ENCODE peak calls at places on chromosomes 4 and X, in nine cellular contexts. H is pancreas, G is progenitor cell of endocrine pancreas, F is epithelial cell of esophagus, V is GM06990, K is lower leg skin, E is A673, R is upper lobe of right lung, N is type B pancreatic cell. T is an unnamed sample.

GRCh38 chrX:40085086-40085551 is 12.6 kb downstream of the BCOR start:
- DNase-seq in R (no peak), E (peak), V (no peak), F (peak), G (no peak), H (no peak), N (no peak), K (no peak), T (no peak)

GRCh38 chr4:87896020-87896621 is 63.4 kb downstream of the MEPE start:
- DNase-seq in R (no peak), N (no peak), H (no peak), V (no peak), K (no peak), E (peak), F (peak), G (no peak), T (no peak)

GRCh38 chr4:118352843-118353373 is at the start of gene PRSS12:
- DNase-seq in F (peak), R (peak), H (peak), V (peak), E (peak), K (peak), N (peak), G (peak), T (peak)

GRCh38 chr4:521636-522330 is 22.8 kb downstream of the PIGG start:
- DNase-seq in R (no peak), N (no peak), G (no peak), K (peak), V (no peak), H (no peak), E (no peak), F (no peak), T (no peak)

GRCh38 chrX:104112326-104112951 is at the start of gene ZCCHC18:
- DNase-seq in R (peak), K (peak), G (peak), N (peak), E (peak), F (peak), H (peak), V (peak), T (peak)

GRCh38 chr4:121822047-121822446 is 1.6 kb downstream of the CCNA2 start:
- DNase-seq in N (no peak), E (no peak), F (no peak), H (no peak), G (no peak), R (no peak), K (no peak), V (no peak), T (no peak)

GRCh38 chr4:2366252-2367192 is 51.9 kb downstream of the ZFYVE28 start:
- DNase-seq in F (no peak), R (peak), K (peak), H (no peak), V (no peak), G (no peak), N (no peak), E (no peak), T (no peak)

GRCh38 chr4:68360570-68360969 is 10.7 kb upstream of the YTHDC1 start:
- DNase-seq in R (no peak), K (no peak), V (no peak), F (no peak), G (no peak), E (no peak), N (no peak), H (no peak), T (no peak)

GRCh38 chrX:150438165-150438564 is 75.0 kb downstream of the MAMLD1 start:
- DNase-seq in V (no peak), E (no peak), R (no peak), N (no peak), H (no peak), F (no peak), K (no peak), G (no peak), T (no peak)

GRCh38 chr4:57110635-57111546 is 706 bp upstream of the IGFBP7 start:
- DNase-seq in N (no peak), V (peak), R (peak), F (peak), H (no peak), E (peak), K (peak), G (no peak), T (no peak)

GRCh38 chrX:48919947-48920712 is 1.3 kb upstream of the PIM2 start:
- DNase-seq in H (no peak), G (no peak), F (no peak), E (no peak), V (no peak), K (no peak), N (no peak), R (no peak), T (no peak)

GRCh38 chrX:132267392-132267791 is 48.1 kb upstream of the RAP2C start:
- DNase-seq in E (no peak), N (no peak), H (no peak), F (no peak), G (no peak), V (no peak), R (no peak), K (no peak), T (no peak)

GRCh38 chr4:25749150-25749794 is 93.6 kb downstream of the SLC34A2 start:
- DNase-seq in R (no peak), G (no peak), F (no peak), N (no peak), V (no peak), E (no peak), K (no peak), H (no peak), T (no peak)

GRCh38 chrX:76428243-76429130 is 977 bp downstream of the MAGEE1 start:
- DNase-seq in F (no peak), K (peak), N (no peak), G (peak), H (peak), R (peak), E (no peak), V (peak), T (peak)

GRCh38 chrX:152480269-152481212 is 29.4 kb upstream of the GABRA3 start:
- DNase-seq in V (no peak), G (no peak), H (no peak), E (no peak), F (no peak), K (no peak), R (no peak), N (no peak), T (no peak)

GRCh38 chr4:5923306-5923830 is 30.5 kb upstream of the CRMP1 start:
- DNase-seq in F (no peak), N (no peak), H (no peak), G (no peak), V (no peak), E (no peak), K (peak), R (no peak), T (no peak)

GRCh38 chr4:98518555-98519267 is 139.7 kb downstream of the TSPAN5 start:
- DNase-seq in E (no peak), F (no peak), K (no peak), R (no peak), H (no peak), V (peak), G (no peak), N (no peak), T (no peak)

DNA sequence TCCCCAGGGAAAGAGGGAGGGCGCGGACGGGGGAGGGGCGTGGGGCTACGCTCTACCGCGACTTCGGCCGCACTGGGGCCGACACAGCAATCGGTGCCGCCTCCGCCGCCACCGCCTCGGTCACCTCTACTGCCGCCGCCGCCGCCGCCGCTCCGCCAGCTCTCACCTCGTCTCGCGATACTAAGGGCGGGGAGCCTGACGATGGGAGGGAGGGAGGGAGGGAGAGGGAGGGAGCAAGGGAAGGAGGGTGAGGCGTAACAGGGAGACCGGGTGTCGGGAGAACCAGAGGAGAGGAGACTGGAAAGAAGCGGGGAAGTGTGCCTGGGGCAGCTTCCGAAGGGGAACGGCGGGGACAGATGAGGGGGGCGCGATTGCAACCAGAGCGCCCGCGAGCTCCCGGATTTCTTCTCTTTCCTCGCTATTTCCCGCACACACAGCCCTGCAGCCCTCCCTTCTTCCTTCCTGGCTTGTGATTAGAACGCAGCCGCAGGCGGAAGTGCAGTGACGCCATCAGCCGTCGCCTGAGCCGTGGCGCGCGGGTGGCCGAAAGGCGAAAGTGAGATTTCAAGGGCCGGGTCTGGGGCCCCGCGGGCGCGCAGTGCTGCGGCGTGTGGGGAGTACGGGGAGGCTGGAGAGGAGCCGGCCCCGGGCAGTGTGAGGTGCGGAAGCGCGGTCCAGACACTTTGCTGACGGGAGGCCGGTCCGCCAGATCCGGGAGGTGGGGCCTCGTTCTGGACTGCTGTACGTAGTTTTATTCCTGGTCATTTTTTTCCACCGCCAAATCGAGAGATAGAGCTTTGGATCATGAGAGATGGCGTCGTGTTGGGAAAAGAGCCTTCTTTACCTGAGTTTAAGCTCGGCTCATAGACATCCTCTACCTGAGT is at the start of gene ANKRD17:
- DNase-seq in E (peak), V (peak), N (peak), G (peak), F (peak), R (peak), K (peak), H (peak), T (peak)
- TF ChIP-seq CTCF in E (no peak), V (no peak), N (peak), G (no peak), F (no peak), R (peak), K (no peak), H (peak), T (peak)

GRCh38 chrX:33330798-33331197 is 119.4 kb upstream of the DMD start:
- DNase-seq in G (no peak), R (no peak), K (no peak), N (no peak), F (no peak), H (no peak), E (no peak), V (no peak), T (no peak)

GRCh38 chrX:33339219-33339618 is 127.9 kb upstream of the DMD start:
- DNase-seq in K (no peak), R (no peak), V (no peak), G (no peak), N (no peak), F (peak), E (no peak), H (no peak), T (no peak)

DNA sequence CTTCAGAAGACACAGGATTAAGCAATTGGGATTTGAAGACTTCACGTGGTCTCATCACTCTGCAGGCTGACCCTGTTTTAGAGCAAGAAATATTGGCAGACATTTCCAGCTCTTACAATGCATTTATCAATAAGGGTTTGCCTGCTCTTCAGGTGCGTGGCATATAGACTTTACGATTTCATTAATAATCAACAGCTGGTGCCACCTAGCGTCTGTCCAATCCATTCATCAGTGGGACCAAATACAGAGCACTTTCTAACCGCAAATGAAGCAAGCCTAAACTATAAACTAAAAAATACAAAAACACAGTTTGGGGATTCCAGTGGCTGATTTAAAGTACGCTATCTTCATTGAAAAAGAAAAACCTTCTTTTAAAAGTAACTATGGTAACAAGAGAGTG is 125.4 kb upstream of the DMD start:
- DNase-seq in K (no peak), F (peak), G (no peak), N (no peak), H (no peak), V (no peak), R (no peak), E (peak), T (no peak)
- TF ChIP-seq CTCF in K (no peak), F (peak), G (peak), N (peak), H (no peak), V (peak), R (peak), E (peak), T (no peak)

DNA sequence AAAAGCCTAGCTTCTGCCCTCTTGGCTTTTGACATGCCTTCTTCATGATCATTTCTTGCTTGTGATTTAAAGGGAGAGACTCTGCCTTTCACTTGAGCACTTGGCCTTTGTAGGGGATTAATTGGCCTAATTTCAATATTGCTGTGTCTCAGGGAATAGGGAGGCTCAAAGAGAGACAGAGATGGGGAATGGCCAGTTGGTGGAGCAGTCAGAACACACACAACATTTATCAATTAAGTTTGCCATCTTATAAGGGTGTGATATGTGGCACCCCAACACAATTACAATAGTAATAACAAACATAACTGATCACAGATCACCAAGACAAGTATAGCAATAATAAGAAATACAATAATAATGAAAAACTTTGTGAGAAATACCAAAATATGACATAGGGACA is 122.5 kb upstream of the VCX start:
- DNase-seq in R (no peak), G (no peak), V (no peak), H (no peak), N (no peak), E (no peak), K (no peak), F (no peak), T (no peak)
- TF ChIP-seq CTCF in R (no peak), G (no peak), V (no peak), H (no peak), N (no peak), E (no peak), K (no peak), F (no peak), T (no peak)

DNA sequence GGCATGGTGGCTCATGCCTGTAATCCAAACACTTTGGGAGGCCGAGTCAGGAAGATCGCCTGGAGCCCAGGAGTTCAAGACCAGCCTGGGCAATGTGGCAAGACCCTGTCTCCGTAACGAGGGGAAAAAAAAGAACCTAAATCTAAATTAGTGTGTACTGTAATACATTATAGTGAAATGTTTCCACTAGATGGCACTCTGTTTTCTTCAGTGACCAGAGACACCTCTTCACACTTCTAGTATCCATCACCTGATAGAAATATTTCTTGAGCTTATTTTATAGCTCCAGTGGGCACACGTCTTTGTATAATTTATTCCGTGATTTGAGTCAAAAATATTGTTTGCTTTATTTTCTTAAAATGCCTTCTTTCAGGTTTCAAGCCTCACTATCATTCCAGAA is 600.9 kb upstream of the DIPK2B start:
- DNase-seq in N (no peak), E (peak), K (no peak), F (peak), G (no peak), H (no peak), V (no peak), R (no peak), T (no peak)
- TF ChIP-seq CTCF in N (peak), E (peak), K (no peak), F (peak), G (peak), H (no peak), V (peak), R (peak), T (no peak)

GRCh38 chr4:71732706-71733105 is 51.2 kb downstream of the GC start:
- DNase-seq in K (no peak), H (no peak), E (peak), F (peak), G (no peak), V (no peak), N (no peak), R (no peak), T (no peak)
- TF ChIP-seq CTCF in K (no peak), H (no peak), E (peak), F (peak), G (peak), V (no peak), N (peak), R (peak), T (peak)

DNA sequence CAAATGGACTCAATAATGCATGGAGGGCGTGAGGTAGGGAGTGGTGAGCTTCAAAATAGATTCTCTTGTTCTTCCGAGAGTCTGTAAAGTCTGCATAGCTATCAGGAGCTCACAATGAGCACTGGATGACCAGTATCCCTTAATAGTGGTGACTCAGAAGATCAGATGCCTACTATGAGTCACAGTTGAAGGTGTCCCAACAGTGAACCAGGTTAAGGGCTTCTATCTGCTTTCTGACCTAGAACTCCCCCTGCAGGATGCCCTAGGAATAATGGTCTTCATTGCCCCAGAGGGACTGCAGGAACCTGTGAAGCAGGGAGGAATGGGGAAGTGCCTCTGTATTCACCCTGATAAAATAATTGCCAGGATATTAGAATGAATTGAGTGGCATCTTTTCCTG is 22.1 kb downstream of the DGKK start:
- DNase-seq in K (no peak), F (peak), V (no peak), E (no peak), G (no peak), R (no peak), H (no peak), N (no peak), T (no peak)
- TF ChIP-seq CTCF in K (no peak), F (peak), V (peak), E (peak), G (no peak), R (no peak), H (no peak), N (no peak), T (no peak)

DNA sequence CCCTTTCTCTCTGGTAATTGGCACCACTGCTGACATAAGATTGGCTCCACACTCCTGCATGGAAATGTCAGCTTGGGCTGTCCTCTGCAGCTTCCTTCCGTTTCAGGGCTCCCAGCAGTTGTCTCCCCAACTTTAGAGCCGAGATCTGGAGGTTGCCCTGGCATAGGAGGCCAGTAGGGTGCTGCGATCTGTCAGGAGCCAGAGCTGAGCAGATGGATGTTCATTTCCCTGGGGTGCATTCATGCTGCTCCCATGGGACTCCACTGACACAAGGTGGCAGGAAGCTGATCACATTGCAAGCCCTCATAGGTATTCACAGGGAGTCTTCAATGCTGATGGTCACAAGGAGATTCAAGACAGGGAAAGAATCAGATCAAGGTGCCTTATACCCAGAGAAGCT is 116.6 kb upstream of the RAI2 start:
- DNase-seq in R (no peak), E (no peak), N (no peak), G (no peak), V (no peak), F (no peak), K (no peak), H (no peak), T (no peak)
- TF ChIP-seq CTCF in R (no peak), E (no peak), N (no peak), G (no peak), V (no peak), F (no peak), K (no peak), H (no peak), T (no peak)

T was measured in mesothelial cell of epicardium.